ENCODE peak calls at places on chromosome 1, in nine cellular contexts. E is hepatocyte, V is nucleus accumbens, F is brain microvascular endothelial cell, Z is T follicular helper cell, C is endothelial cell, P is foreskin fibroblast, K is Ammon's horn, U is GM20000. R is an unnamed sample.

GRCh38 chr1:50335036-50335435 is 88.2 kb downstream of the DMRTA2 start:
- DNase-seq in E (no peak), V (no peak), F (no peak), Z (no peak), C (no peak), P (no peak), K (no peak), U (no peak), R (no peak)

GRCh38 chr1:213986925-213987250 is 885 bp upstream of the PROX1 start:
- DNase-seq in E (no peak), V (no peak), F (no peak), Z (no peak), C (no peak), P (no peak), K (no peak), U (no peak), R (no peak)

GRCh38 chr1:154448271-154448905 is 43.2 kb downstream of the IL6R start:
- DNase-seq in E (no peak), V (no peak), F (no peak), Z (no peak), C (no peak), P (no peak), K (no peak), U (no peak), R (no peak)

GRCh38 chr1:58047265-58047858 is 499.2 kb downstream of the OMA1 start:
- DNase-seq in E (peak), V (no peak), F (no peak), Z (no peak), C (peak), P (peak), K (no peak), U (peak), R (no peak)

GRCh38 chr1:30633294-30633693 is 90.1 kb downstream of the MATN1 start:
- DNase-seq in E (no peak), V (no peak), F (no peak), Z (no peak), C (no peak), P (no peak), K (no peak), U (no peak), R (no peak)

GRCh38 chr1:8716238-8716637 is 101.2 kb downstream of the RERE start:
- DNase-seq in E (no peak), V (no peak), F (no peak), Z (no peak), C (no peak), P (no peak), K (no peak), U (no peak), R (no peak)

GRCh38 chr1:218436997-218437396 is 91.9 kb downstream of the TGFB2 start:
- DNase-seq in E (no peak), V (no peak), F (no peak), Z (no peak), C (no peak), P (no peak), K (no peak), U (no peak), R (no peak)

GRCh38 chr1:84946631-84947030 is 50.3 kb downstream of the MCOLN2 start:
- DNase-seq in E (no peak), V (no peak), F (no peak), Z (no peak), C (no peak), P (peak), K (no peak), U (no peak), R (no peak)

GRCh38 chr1:219312967-219313366 is 139.3 kb downstream of the LYPLAL1 start:
- DNase-seq in E (peak), V (no peak), F (peak), Z (no peak), C (no peak), P (peak), K (no peak), U (no peak), R (no peak)

GRCh38 chr1:241589524-241589923 is 50.6 kb downstream of the CHML start:
- DNase-seq in E (no peak), V (no peak), F (no peak), Z (no peak), C (no peak), P (no peak), K (no peak), U (no peak), R (no peak)

GRCh38 chr1:228009828-228010775 is 3.3 kb downstream of the WNT3A start:
- DNase-seq in E (no peak), V (no peak), F (no peak), Z (no peak), C (no peak), P (no peak), K (no peak), U (no peak), R (no peak)